ENCODE peak calls at places on chromosome 1, in eight cellular contexts. Y is foreskin fibroblast; K is uterus; J is HT1080; P is epithelial cell of prostate; B is aorta; N is NCI-H2029; G is stimulated activated CD8-positive, alpha-beta memory T cell treated with anti-CD3 and anti-CD28 coated beads, Interleukin-7, amount 100 ng/mL, for 1 hour. U is an unnamed sample.

GRCh38 chr1:42931911-42932422 is 26.7 kb downstream of the SLC2A1 start:
- DNase-seq in Y (no peak), K (no peak), J (no peak), P (no peak), B (peak), N (peak), G (peak), U (no peak)

GRCh38 chr1:53580009-53580400 is 120.8 kb downstream of the DMRTB1 start:
- DNase-seq in Y (no peak), K (no peak), J (no peak), P (no peak), B (peak), N (no peak), G (no peak), U (peak)

GRCh38 chr1:53166366-53166765 is 23.9 kb upstream of the SLC1A7 start:
- DNase-seq in Y (no peak), K (no peak), J (no peak), P (no peak), B (no peak), N (no peak), G (no peak), U (no peak)

GRCh38 chr1:110087812-110088738 is 17.6 kb upstream of the ALX3 start:
- DNase-seq in Y (peak), K (peak), J (peak), P (no peak), B (no peak), N (peak), G (no peak), U (no peak)

GRCh38 chr1:95041491-95042165 is 31.1 kb downstream of the ALG14 start:
- DNase-seq in Y (peak), K (peak), J (peak), P (peak), B (no peak), N (peak), G (no peak), U (no peak)

GRCh38 chr1:245751111-245751510 is 596.3 kb downstream of the KIF26B start:
- DNase-seq in Y (peak), K (no peak), J (no peak), P (no peak), B (no peak), N (no peak), G (no peak), U (no peak)

GRCh38 chr1:27356628-27357280 is 10.0 kb downstream of the MAP3K6 start:
- DNase-seq in Y (no peak), K (no peak), J (no peak), P (no peak), B (no peak), N (no peak), G (no peak), U (no peak)

GRCh38 chr1:71668059-71668458 is 587.2 kb upstream of the ZRANB2 start:
- DNase-seq in Y (no peak), K (no peak), J (no peak), P (no peak), B (no peak), N (peak), G (no peak), U (no peak)

GRCh38 chr1:72635719-72636118 is 353.4 kb upstream of the NEGR1 start:
- DNase-seq in Y (peak), K (no peak), J (no peak), P (no peak), B (no peak), N (peak), G (no peak), U (no peak)

GRCh38 chr1:75208862-75209261 is 74.7 kb downstream of the LHX8 start:
- DNase-seq in Y (no peak), K (no peak), J (peak), P (no peak), B (no peak), N (no peak), G (no peak), U (no peak)

GRCh38 chr1:12851779-12852178 is 3.3 kb upstream of the HNRNPCL1 start:
- DNase-seq in Y (no peak), K (no peak), J (peak), P (no peak), B (no peak), N (no peak), G (no peak), U (no peak)

GRCh38 chr1:66575739-66576138 is 41.8 kb downstream of the SGIP1 start:
- DNase-seq in Y (peak), K (peak), J (no peak), P (peak), B (no peak), N (peak), G (no peak), U (no peak)

GRCh38 chr1:159669338-159669737 is 45.1 kb downstream of the CRP start:
- DNase-seq in Y (no peak), K (no peak), J (no peak), P (no peak), B (no peak), N (no peak), G (no peak), U (no peak)

GRCh38 chr1:18230840-18231239 is 123.2 kb downstream of the IGSF21 start:
- DNase-seq in Y (no peak), K (no peak), J (no peak), P (no peak), B (no peak), N (no peak), G (no peak), U (no peak)

GRCh38 chr1:24172598-24172997 is 14.5 kb downstream of the IFNLR1 start:
- DNase-seq in Y (no peak), K (no peak), J (no peak), P (no peak), B (no peak), N (no peak), G (no peak), U (no peak)

GRCh38 chr1:228471154-228471761 is 15.9 kb upstream of the RNF187 start:
- DNase-seq in Y (no peak), K (no peak), J (no peak), P (no peak), B (no peak), N (no peak), G (no peak), U (no peak)

GRCh38 chr1:246187834-246188372 is 319.2 kb downstream of the SMYD3 start:
- DNase-seq in Y (no peak), K (no peak), J (no peak), P (no peak), B (no peak), N (no peak), G (no peak), U (no peak)

GRCh38 chr1:9341301-9341845 is 48.7 kb downstream of the SPSB1 start:
- DNase-seq in Y (no peak), K (no peak), J (no peak), P (no peak), B (no peak), N (no peak), G (no peak), U (no peak)

GRCh38 chr1:113943028-113943811 is 14.1 kb downstream of the HIPK1 start:
- DNase-seq in Y (no peak), K (no peak), J (no peak), P (no peak), B (no peak), N (no peak), G (no peak), U (no peak)

GRCh38 chr1:111202707-111203623 is 2.5 kb upstream of the DENND2D start:
- DNase-seq in Y (no peak), K (no peak), J (no peak), P (no peak), B (no peak), N (no peak), G (no peak), U (no peak)

GRCh38 chr1:39733161-39733560 is 5.5 kb upstream of the PPIE start:
- DNase-seq in Y (no peak), K (no peak), J (peak), P (no peak), B (peak), N (no peak), G (no peak), U (no peak)

GRCh38 chr1:187999973-188000372 is 1171.2 kb downstream of the PLA2G4A start:
- DNase-seq in Y (no peak), K (no peak), J (no peak), P (no peak), B (no peak), N (no peak), G (no peak), U (no peak)

GRCh38 chr1:28392027-28392652 is 22.6 kb downstream of the PHACTR4 start:
- DNase-seq in Y (peak), K (no peak), J (peak), P (no peak), B (no peak), N (no peak), G (no peak), U (no peak)

GRCh38 chr1:41341756-41342562 is 19.3 kb upstream of the FOXO6 start:
- DNase-seq in Y (no peak), K (no peak), J (no peak), P (no peak), B (peak), N (peak), G (no peak), U (peak)

GRCh38 chr1:231918239-231919015 is 291.8 kb downstream of the DISC1 start:
- DNase-seq in Y (peak), K (no peak), J (peak), P (peak), B (no peak), N (no peak), G (no peak), U (no peak)